ENCODE peak calls at places on chromosomes 2 and 18, in four cellular contexts. Q is AG09309, S is astrocyte of the cerebellum, Z is IMR-90. V is an unnamed sample.

GRCh38 chr2:32611366-32611765 is 16.5 kb upstream of the TTC27 start:
- DNase-seq in Q (no peak), S (no peak), Z (no peak), V (no peak)

GRCh38 chr2:233807215-233807865 is 29.2 kb downstream of the MROH2A start:
- DNase-seq in Q (no peak), S (no peak), Z (no peak), V (no peak)

GRCh38 chr2:56813490-56813889 is 629.7 kb downstream of the CCDC85A start:
- DNase-seq in Q (no peak), S (no peak), Z (no peak), V (no peak)

GRCh38 chr2:195269220-195269619 is 387.8 kb upstream of the SLC39A10 start:
- DNase-seq in Q (no peak), S (no peak), Z (no peak), V (no peak)

GRCh38 chr2:129404000-129404700 is 575.3 kb upstream of the RAB6C start:
- DNase-seq in Q (no peak), S (no peak), Z (no peak), V (no peak)

GRCh38 chr2:175823291-175824073 is 178.6 kb downstream of the LNPK start:
- DNase-seq in Q (no peak), S (peak), Z (no peak), V (no peak)

GRCh38 chr18:79580481-79581171 is 99.0 kb upstream of the CTDP1 start:
- DNase-seq in Q (no peak), S (no peak), Z (no peak), V (no peak)

GRCh38 chr2:213627054-213627710 is 342.9 kb downstream of the SPAG16 start:
- DNase-seq in Q (no peak), S (no peak), Z (no peak), V (no peak)

GRCh38 chr2:188693771-188694170 is 280.4 kb upstream of the COL3A1 start:
- DNase-seq in Q (no peak), S (no peak), Z (no peak), V (no peak)

GRCh38 chr2:178978667-178979066 is 71.3 kb downstream of the CCDC141 start:
- DNase-seq in Q (no peak), S (no peak), Z (no peak), V (no peak)

GRCh38 chr2:5698171-5698570 is 6.0 kb downstream of the SOX11 start:
- DNase-seq in Q (no peak), S (no peak), Z (no peak), V (no peak)
- H3K4me3 ChIP-seq in Q (no peak), S (peak), Z (no peak), V (no peak)

GRCh38 chr18:48940854-48941531 is 9.8 kb downstream of the SMAD7 start:
- DNase-seq in Q (no peak), S (no peak), Z (peak), V (no peak)

GRCh38 chr18:48937869-48938750 is 12.7 kb downstream of the SMAD7 start:
- DNase-seq in Q (no peak), S (no peak), Z (no peak), V (no peak)

GRCh38 chr18:48939368-48940097 is 11.2 kb downstream of the SMAD7 start:
- DNase-seq in Q (no peak), S (no peak), Z (no peak), V (no peak)

GRCh38 chr18:48941672-48942071 is 9.1 kb downstream of the SMAD7 start:
- DNase-seq in Q (no peak), S (no peak), Z (no peak), V (no peak)

GRCh38 chr18:48938827-48939367 is 11.9 kb downstream of the SMAD7 start:
- DNase-seq in Q (no peak), S (no peak), Z (no peak), V (no peak)
- H3K4me3 ChIP-seq in Q (peak), S (peak), Z (no peak), V (peak)

GRCh38 chr18:27141876-27142275 is 43.2 kb downstream of the CHST9 start:
- DNase-seq in Q (no peak), S (no peak), Z (no peak), V (no peak)
- H3K4me3 ChIP-seq in Q (no peak), S (no peak), Z (no peak), V (no peak)

DNA sequence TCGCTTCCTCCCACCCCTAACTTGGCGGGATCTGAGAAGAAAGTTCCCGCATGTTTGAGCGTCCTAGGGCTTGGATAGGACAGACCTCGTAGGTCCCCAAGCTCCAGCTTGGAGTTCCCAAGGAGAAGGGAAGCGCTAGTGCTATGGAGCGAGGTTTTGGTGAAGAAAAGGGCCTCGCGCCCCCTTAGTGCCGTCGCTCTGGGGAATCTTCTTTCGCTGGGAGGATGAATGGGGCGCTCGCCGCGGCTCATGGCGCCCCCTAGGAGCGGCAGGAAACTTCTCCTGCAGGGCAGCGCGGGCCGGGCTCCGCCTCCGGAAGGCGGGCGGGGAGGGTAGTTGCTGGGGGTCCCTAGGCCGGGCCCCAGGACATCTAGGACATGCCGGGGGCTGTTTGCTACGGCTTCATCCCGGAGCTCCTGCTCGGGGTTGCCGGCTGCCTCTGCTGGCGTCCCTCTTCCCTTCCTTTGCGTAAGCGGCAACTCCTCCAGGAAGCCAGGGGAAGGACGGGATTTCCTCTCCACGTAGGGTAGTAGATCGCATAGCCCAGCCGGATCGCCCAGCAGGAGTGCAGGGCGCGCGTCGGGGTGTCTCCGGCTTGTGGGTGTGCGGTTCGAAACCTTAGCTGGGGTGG is 11.9 kb upstream of the SKOR2 start:
- DNase-seq in Q (no peak), S (no peak), Z (no peak), V (no peak)
- H3K4me3 ChIP-seq in Q (peak), S (peak), Z (no peak), V (peak)

DNA sequence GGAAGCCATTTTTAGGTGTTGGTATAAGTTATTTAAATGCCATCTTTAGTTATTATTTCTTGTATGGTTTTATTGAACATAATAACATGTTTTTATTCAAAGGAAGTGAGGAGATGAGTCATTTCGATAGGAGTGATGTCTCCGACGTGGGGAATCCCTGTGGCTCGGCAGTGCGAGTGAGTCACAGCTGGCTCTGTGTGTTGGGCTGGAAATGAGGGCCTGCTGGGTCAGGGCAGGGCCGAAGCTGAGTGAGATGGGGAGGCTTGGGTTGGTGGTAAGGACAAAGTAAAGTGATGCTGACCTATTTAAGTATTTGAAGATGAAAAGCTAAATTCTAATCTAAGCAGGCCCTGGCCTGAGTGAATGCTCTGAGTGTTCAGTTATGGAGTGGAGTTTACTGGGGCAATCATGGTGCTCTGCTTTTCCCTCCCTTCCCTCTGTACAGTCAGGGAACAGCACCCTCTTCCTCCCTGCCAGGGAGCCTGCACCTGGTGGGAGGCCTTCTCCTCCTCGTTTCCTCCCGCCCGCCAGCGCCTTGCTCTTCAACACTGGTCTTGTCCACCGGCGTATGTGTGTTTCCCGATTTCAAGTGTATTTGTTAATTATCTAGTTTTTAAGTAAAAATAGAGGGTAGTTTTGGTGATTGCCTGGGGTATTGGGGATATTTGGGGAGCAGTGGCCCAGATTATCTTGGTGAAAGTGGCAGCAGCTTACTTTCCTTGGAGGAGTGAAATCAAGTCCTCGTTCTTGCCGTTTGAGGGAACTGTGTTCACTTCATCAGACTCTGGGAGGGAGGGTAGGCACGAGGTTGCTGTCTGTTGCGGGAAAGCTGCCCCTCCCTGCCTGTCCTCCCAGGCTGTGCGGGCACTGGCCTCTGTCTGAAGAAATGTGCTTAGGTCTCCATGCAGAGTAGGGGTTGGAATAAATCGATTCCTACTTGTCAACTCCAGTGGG is 157.0 kb downstream of the LDLRAD4 start:
- DNase-seq in Q (peak), S (peak), Z (peak), V (peak)
- H3K4me3 ChIP-seq in Q (no peak), S (no peak), Z (no peak), V (no peak)

DNA sequence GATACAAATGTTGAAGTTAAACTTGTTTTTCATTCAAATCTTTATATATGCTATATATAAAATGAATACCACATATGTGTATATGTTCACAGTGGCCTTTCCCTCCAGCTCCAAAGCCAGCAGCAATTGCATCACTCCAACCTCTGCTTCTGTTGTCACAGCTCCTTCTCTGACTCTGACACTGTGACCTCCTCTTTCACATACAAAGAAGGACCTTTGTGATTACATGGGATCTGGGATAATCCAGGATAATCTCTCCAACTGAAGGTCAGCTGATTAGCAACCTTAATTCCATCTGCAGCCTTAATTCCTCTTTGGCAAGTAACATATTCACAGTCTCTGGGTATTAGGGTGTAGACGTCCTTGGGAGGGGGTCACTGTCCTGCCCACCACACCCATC is 8.4 kb downstream of the FLACC1 start:
- DNase-seq in Q (no peak), S (no peak), Z (no peak), V (no peak)
- H3K4me3 ChIP-seq in Q (no peak), S (no peak), Z (no peak), V (no peak)

GRCh38 chr2:197163755-197164753 is 146.5 kb downstream of the ANKRD44 start:
- DNase-seq in Q (no peak), S (no peak), Z (no peak), V (no peak)

GRCh38 chr2:197158591-197159550 is 151.7 kb downstream of the ANKRD44 start:
- DNase-seq in Q (no peak), S (no peak), Z (peak), V (no peak)

GRCh38 chr2:197158138-197158537 is 152.4 kb downstream of the ANKRD44 start:
- DNase-seq in Q (no peak), S (no peak), Z (no peak), V (no peak)

GRCh38 chr2:197161738-197162137 is 148.8 kb downstream of the ANKRD44 start:
- DNase-seq in Q (no peak), S (no peak), Z (no peak), V (no peak)

DNA sequence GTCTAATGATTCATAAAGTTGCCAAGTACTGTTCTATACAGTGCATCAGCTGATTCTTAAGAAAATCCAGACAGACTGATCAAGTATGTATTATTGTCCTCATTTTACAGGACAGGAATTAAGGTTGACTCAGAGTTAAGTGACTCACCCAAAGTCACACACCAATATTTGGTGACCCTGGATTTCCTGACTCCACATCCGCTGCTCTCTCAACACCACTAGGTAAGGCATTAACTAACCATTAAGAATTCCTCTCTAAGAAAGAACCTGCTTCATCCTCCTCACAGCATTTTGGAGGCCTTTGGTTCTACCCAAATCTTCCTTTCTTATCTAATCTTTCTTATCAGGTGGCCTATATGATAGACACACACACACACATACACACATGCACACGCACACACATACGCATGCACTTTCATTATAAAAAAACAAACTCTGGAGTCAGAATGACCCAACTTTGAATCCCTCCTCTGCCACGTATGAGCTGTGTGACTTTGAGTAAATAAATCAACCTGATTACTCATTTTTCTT is 150.8 kb downstream of the ANKRD44 start:
- DNase-seq in Q (no peak), S (no peak), Z (peak), V (no peak)
- H3K4me3 ChIP-seq in Q (no peak), S (no peak), Z (no peak), V (no peak)

GRCh38 chr2:237695201-237695780 is 67.9 kb downstream of the LRRFIP1 start:
- DNase-seq in Q (peak), S (peak), Z (peak), V (peak)
- H3K4me3 ChIP-seq in Q (no peak), S (no peak), Z (no peak), V (no peak)